ENCODE peak calls at places on chromosomes 2 and 18, in four cellular contexts. C, B, L and J are unnamed samples.

GRCh38 chr18:58998421-58999203 is 133.9 kb downstream of the ZNF532 start:
- DNase-seq in B (no peak), C (no peak), L (peak; percentile 32), J (no peak)

GRCh38 chr2:234632527-234633391 is 135.9 kb upstream of the ARL4C start:
- DNase-seq in L (no peak), B (no peak), C (no peak), J (no peak)

GRCh38 chr2:197356136-197356535 is 45.6 kb upstream of the ANKRD44 start:
- DNase-seq in L (peak; percentile 53), B (peak; percentile 3), C (no peak), J (no peak)

GRCh38 chr2:18771212-18771611 is 181.8 kb upstream of the NT5C1B start:
- DNase-seq in L (no peak), B (no peak), C (no peak), J (no peak)

GRCh38 chr2:95026471-95027368 is 1.2 kb downstream of the MAL start:
- DNase-seq in L (no peak), C (no peak), B (no peak), J (no peak)

GRCh38 chr2:112972423-112973086 is 5.3 kb upstream of the IL36G start:
- DNase-seq in B (no peak), L (no peak), C (no peak), J (no peak)

GRCh38 chr18:36560187-36560586 is 262.7 kb downstream of the FHOD3 start:
- DNase-seq in L (no peak), B (no peak), C (no peak), J (no peak)

GRCh38 chr2:58620127-58620526 is 379.0 kb upstream of the FANCL start:
- DNase-seq in L (no peak), B (no peak), C (no peak), J (peak; percentile 20)

GRCh38 chr2:128585706-128586105 is 267.0 kb upstream of the HS6ST1 start:
- DNase-seq in L (no peak), C (no peak), B (no peak), J (no peak)

GRCh38 chr2:121605820-121606733 is 43.2 kb downstream of the CLASP1 start:
- DNase-seq in C (no peak), L (no peak), B (no peak), J (no peak)

GRCh38 chr2:144379891-144380311 is 140.0 kb downstream of the ZEB2 start:
- DNase-seq in L (no peak), B (no peak), C (no peak), J (no peak)

GRCh38 chr2:204503869-204504268 is 41.4 kb upstream of the PARD3B start:
- DNase-seq in B (no peak), L (no peak), C (no peak), J (no peak)